ENCODE peak calls at places on chromosomes 5 and 9, in seven cellular contexts. M is esophagus squamous epithelium, J is sigmoid colon, A is ovary, V is heart left ventricle, T is stomach, U is breast epithelium. L is an unnamed sample.
A peak's percentile ranks its signal among the peaks of the same experiment; 100 is the strongest.

GRCh38 chr5:31944683-31945445 is 229.3 kb downstream of the GOLPH3 start:
- DNase-seq in A (no peak), V (no peak), U (no peak), T (peak; percentile 49), J (no peak), M (no peak), L (no peak)

GRCh38 chr9:99162759-99163364 is 57.9 kb downstream of the TGFBR1 start:
- DNase-seq in A (no peak), T (no peak), M (no peak), U (no peak), J (no peak), V (no peak), L (no peak)

GRCh38 chr5:82815871-82816270 is 261.3 kb downstream of the TMEM167A start:
- DNase-seq in U (no peak), A (no peak), M (no peak), V (no peak), T (no peak), J (no peak), L (no peak)

GRCh38 chr9:2907401-2907800 is 63.5 kb upstream of the PUM3 start:
- DNase-seq in T (no peak), J (no peak), M (no peak), U (no peak), A (no peak), V (no peak), L (no peak)

GRCh38 chr5:151150484-151151262 is 6.9 kb downstream of the ANXA6 start:
- DNase-seq in M (no peak), J (peak; percentile 89), V (no peak), T (peak; percentile 31), U (no peak), A (peak; percentile 73), L (peak; percentile 60)

GRCh38 chr5:91090995-91091394 is 292.1 kb downstream of the ARRDC3 start:
- DNase-seq in T (no peak), U (no peak), J (no peak), M (no peak), A (no peak), V (no peak), L (no peak)

GRCh38 chr9:38227061-38227540 is 158.1 kb upstream of the SHB start:
- DNase-seq in U (peak; percentile 84), A (no peak), V (peak; percentile 36), M (no peak), J (no peak), T (no peak), L (peak; percentile 57)

GRCh38 chr5:115472601-115473000 is 72.0 kb downstream of the FEM1C start:
- DNase-seq in A (no peak), M (no peak), V (peak; percentile 62), U (no peak), T (no peak), J (no peak), L (no peak)

GRCh38 chr5:149641600-149641999 is 60.3 kb downstream of the ARHGEF37 start:
- DNase-seq in T (no peak), M (no peak), U (no peak), V (no peak), A (no peak), J (peak; percentile 22), L (no peak)

GRCh38 chr9:70195456-70195855 is 63.3 kb upstream of the SMC5 start:
- DNase-seq in T (no peak), A (no peak), J (no peak), M (no peak), V (no peak), U (no peak), L (no peak)

GRCh38 chr5:100840364-100840763 is 62.7 kb downstream of the ST8SIA4 start:
- DNase-seq in J (no peak), A (no peak), M (no peak), T (no peak), U (no peak), V (no peak), L (no peak)

GRCh38 chr9:8855046-8855445 is 1055.5 kb upstream of the DMAC1 start:
- DNase-seq in J (no peak), V (no peak), T (no peak), M (no peak), A (no peak), U (no peak), L (no peak)

GRCh38 chr5:98455660-98456059 is 317.8 kb upstream of the RGMB start:
- DNase-seq in V (no peak), M (no peak), J (no peak), T (no peak), U (no peak), A (no peak), L (no peak)

GRCh38 chr9:134476942-134477335 is 150.7 kb downstream of the RXRA start:
- DNase-seq in V (no peak), J (no peak), A (no peak), T (no peak), M (no peak), U (no peak), L (no peak)

GRCh38 chr5:10306806-10307205 is 896 bp downstream of the CMBL start:
- DNase-seq in M (no peak), T (no peak), J (no peak), V (no peak), U (no peak), A (no peak), L (no peak)

GRCh38 chr9:86636051-86636450 is 281.8 kb upstream of the TUT7 start:
- DNase-seq in T (no peak), M (no peak), U (no peak), A (no peak), V (no peak), J (no peak), L (no peak)

GRCh38 chr9:104090578-104090977 is 3.5 kb upstream of the SMC2 start:
- DNase-seq in V (no peak), J (no peak), A (no peak), U (no peak), T (no peak), M (no peak), L (no peak)

GRCh38 chr9:104092192-104092591 is 1.9 kb upstream of the SMC2 start:
- DNase-seq in V (no peak), M (no peak), T (no peak), U (no peak), A (no peak), J (no peak), L (no peak)

GRCh38 chr9:104091028-104091590 is 3.0 kb upstream of the SMC2 start:
- DNase-seq in A (no peak), U (no peak), J (no peak), V (no peak), T (no peak), M (no peak), L (no peak)

GRCh38 chr9:104093162-104093561 is 947 bp upstream of the SMC2 start:
- DNase-seq in V (no peak), J (no peak), U (no peak), A (no peak), T (no peak), M (no peak), L (no peak)

DNA sequence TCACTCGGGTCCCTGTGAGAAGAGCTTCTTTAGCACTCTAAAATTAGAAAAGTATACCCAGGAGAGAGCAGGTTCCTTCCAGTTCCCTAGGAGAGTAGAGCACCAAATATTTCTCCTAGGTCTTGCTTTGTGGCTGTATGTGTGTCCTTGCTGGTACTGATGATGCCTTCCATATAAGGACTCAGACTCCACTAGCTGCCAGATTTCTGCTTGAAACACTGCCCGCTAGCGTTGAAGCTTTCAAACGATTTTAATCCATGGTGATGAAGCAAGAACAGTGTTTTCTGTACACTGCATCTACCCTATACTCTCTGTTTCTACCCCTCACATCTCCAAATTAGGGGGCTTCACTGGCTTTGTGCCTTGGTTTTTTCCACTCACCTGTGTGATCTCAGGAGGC is 2.4 kb upstream of the SMC2 start:
- DNase-seq in V (peak; percentile 24), J (peak; percentile 83), A (peak; percentile 19), T (no peak), U (no peak), M (no peak), L (no peak)
- TF ChIP-seq CTCF in V (peak; percentile 18), J (peak; percentile 32), A (no peak), T (no peak), U (no peak), M (peak; percentile 27), L (peak; percentile 5)

GRCh38 chr5:55306641-55307382 is 682 bp downstream of the DHX29 start:
- DNase-seq in U (no peak), J (no peak), V (no peak), T (no peak), A (no peak), M (no peak), L (no peak)
- TF ChIP-seq POLR2A in U (no peak), J (no peak), V (no peak), T (no peak), A (no peak), M (no peak), L (no peak)

GRCh38 chr9:78272307-78272706 is 24.6 kb upstream of the PSAT1 start:
- DNase-seq in M (no peak), A (no peak), J (no peak), T (no peak), V (no peak), U (no peak), L (no peak)
- H3K36me3 ChIP-seq in M (no peaks in the 10 kb centered on the region), A (no peaks in the 10 kb centered on the region), J (no peaks in the 10 kb centered on the region), T (peaks cover 20% of the 10 kb centered on the region), V (peaks cover 2% of the 10 kb centered on the region), U (no peaks in the 10 kb centered on the region), L (no peaks in the 10 kb centered on the region)

GRCh38 chr9:113999256-114000062 is 78.6 kb downstream of the AMBP start:
- DNase-seq in V (peak; percentile 14), M (no peak), U (no peak), J (no peak), A (peak; percentile 12), T (peak; percentile 14), L (no peak)
- TF ChIP-seq CTCF in V (no peak), M (no peak), U (no peak), J (no peak), A (no peak), T (no peak), L (no peak)

DNA sequence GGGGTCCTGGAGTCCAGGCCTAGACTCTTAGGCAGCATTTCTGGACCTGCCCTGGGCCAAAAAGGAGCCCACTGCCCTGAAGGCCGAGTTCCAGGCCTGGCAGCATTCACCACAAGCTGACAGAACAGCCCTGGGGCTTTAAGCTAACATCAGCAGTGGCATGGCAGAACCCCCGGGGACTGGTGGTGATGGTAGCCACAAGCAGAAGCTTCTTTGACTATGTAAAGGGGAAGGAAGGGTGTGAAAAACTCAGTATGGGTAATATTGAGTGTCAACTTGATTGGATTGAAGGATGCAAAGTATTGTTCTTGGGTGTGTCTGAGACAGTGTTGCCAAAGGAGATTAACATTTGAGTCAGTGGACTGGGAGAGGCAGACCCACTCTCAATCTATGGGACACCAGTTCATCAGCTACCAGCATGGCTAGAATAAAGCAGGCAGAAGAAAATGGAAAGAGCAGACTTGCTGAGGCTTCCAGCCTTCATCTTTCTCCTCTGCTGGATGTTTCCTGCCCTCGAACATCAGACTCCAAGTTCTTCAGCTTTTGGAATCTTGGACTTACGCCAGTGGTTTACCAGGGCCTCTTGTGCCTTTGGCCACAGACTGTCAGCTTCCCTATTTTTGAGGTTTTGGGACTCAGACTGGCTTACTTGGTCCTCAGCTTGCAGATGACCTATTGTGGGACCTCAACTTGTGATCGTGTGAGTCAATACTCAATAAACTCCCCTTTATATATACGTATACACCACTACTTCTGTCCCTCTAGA is 661.0 kb upstream of the C9orf72 start:
- DNase-seq in J (no peak), T (no peak), A (no peak), U (no peak), M (no peak), V (no peak), L (no peak)
- TF ChIP-seq POLR2A in J (no peak), T (no peak), A (no peak), U (no peak), M (no peak), V (no peak), L (no peak)

L was measured in thyroid gland.